ENCODE peak calls at places on chromosomes 11 and 22, in five cellular contexts. T is SK-MEL-5, B is tibial artery, S is non-pigmented ciliary epithelial cell, Z is fibroblast of villous mesenchyme. E is an unnamed sample.

GRCh38 chr22:48694296-48694883 is 1133.3 kb downstream of the BRD1 start:
- DNase-seq in T (no peak), B (no peak), S (no peak), Z (no peak), E (no peak)

GRCh38 chr11:127071606-127072005 is 71.0 kb upstream of the KIRREL3 start:
- DNase-seq in T (no peak), B (no peak), S (no peak), Z (no peak), E (no peak)

GRCh38 chr11:107018902-107019493 is 722 bp upstream of the GUCY1A2 start:
- DNase-seq in T (no peak), B (peak; percentile 43), Z (peak; percentile 73), S (no peak), E (no peak)

GRCh38 chr22:44369241-44369652 is 56.5 kb upstream of the SHISAL1 start:
- DNase-seq in T (peak; percentile 27), B (no peak), Z (no peak), S (no peak), E (no peak)

GRCh38 chr11:82960779-82961143 is 59.2 kb downstream of the DDIAS start:
- DNase-seq in Z (no peak), T (no peak), B (no peak), S (no peak), E (no peak)

GRCh38 chr22:27851974-27852713 is 50.6 kb upstream of the MN1 start:
- DNase-seq in S (no peak), T (peak; percentile 47), B (no peak), Z (no peak), E (no peak)

GRCh38 chr11:83816572-83817187 is 530.5 kb upstream of the CCDC90B start:
- DNase-seq in S (no peak), B (no peak), Z (peak; percentile 32), T (peak; percentile 22), E (no peak)

GRCh38 chr11:11010624-11011127 is 152.8 kb upstream of the ZBED5 start:
- DNase-seq in S (no peak), T (peak; percentile 61), Z (peak; percentile 14), B (peak; percentile 43), E (no peak)

GRCh38 chr11:6402561-6402981 is 12.3 kb downstream of the SMPD1 start:
- DNase-seq in Z (no peak), T (no peak), B (no peak), S (no peak), E (no peak)

GRCh38 chr11:100980156-100980555 is 149.5 kb downstream of the PGR start:
- DNase-seq in B (no peak), S (no peak), Z (peak; percentile 54), T (peak; percentile 40), E (no peak)

GRCh38 chr22:46933526-46933925 is 171.1 kb downstream of the TBC1D22A start:
- DNase-seq in T (no peak), B (no peak), S (no peak), Z (no peak), E (no peak)

E was measured in stimulated activated CD4-positive, alpha-beta T cell treated with anti-CD3 and anti-CD28 coated beads, Interleukin-4, amount 100 ng/mL, for 1 hour.